ENCODE peak calls at places on chromosomes 1 and 21, in four cellular contexts. T, V, R and I are unnamed samples.

GRCh38 chr21:31509108-31510017 is 150.1 kb upstream of the SOD1 start:
- DNase-seq in R (peak), T (no peak), V (peak), I (peak)

GRCh38 chr1:20739225-20739624 is 6.7 kb upstream of the SH2D5 start:
- DNase-seq in V (no peak), T (peak), R (no peak), I (no peak)

GRCh38 chr1:93042134-93042821 is 36.8 kb upstream of the MTF2 start:
- DNase-seq in T (no peak), R (peak), V (peak), I (peak)

GRCh38 chr1:107914144-107914543 is 50.8 kb downstream of the VAV3 start:
- DNase-seq in R (no peak), T (no peak), V (no peak), I (no peak)

GRCh38 chr1:162855461-162856150 is 5.4 kb downstream of the CCDC190 start:
- DNase-seq in V (no peak), R (no peak), T (no peak), I (no peak)

GRCh38 chr21:46598563-46599250 is 6.2 kb downstream of the S100B start:
- DNase-seq in T (no peak), R (no peak), V (no peak), I (no peak)

GRCh38 chr1:6795661-6796060 is 10.4 kb downstream of the CAMTA1 start:
- DNase-seq in V (no peak), T (no peak), R (no peak), I (no peak)

GRCh38 chr1:161298116-161298515 is 11.7 kb downstream of the MPZ start:
- DNase-seq in R (no peak), T (no peak), V (no peak), I (no peak)